ENCODE peak calls at places on chromosome 17, in seven cellular contexts. H, R, E, T, W, Z and N are unnamed samples.

GRCh38 chr17:64095144-64095882 is 34.6 kb downstream of the ERN1 start:
- DNase-seq in W (no peak), E (no peak), H (no peak), R (no peak), Z (no peak), T (no peak), N (no peak)

GRCh38 chr17:67390646-67391480 is 13.8 kb downstream of the PITPNC1 start:
- DNase-seq in Z (peak; percentile 24), T (no peak), H (peak; percentile 35), R (no peak), E (no peak), W (peak; percentile 59), N (peak; percentile 61)

GRCh38 chr17:82388223-82388921 is 16.8 kb downstream of the UTS2R start:
- DNase-seq in W (no peak), H (no peak), Z (no peak), E (peak; percentile 59), R (no peak), T (no peak), N (no peak)

GRCh38 chr17:79556263-79556662 is 54.6 kb downstream of the RBFOX3 start:
- DNase-seq in E (no peak), T (no peak), W (no peak), H (no peak), Z (no peak), R (no peak), N (no peak)

GRCh38 chr17:43814714-43815113 is 18.2 kb downstream of the MPP3 start:
- DNase-seq in W (no peak), R (no peak), H (no peak), Z (no peak), E (no peak), T (no peak), N (no peak)

GRCh38 chr17:41547921-41548843 is 20.1 kb upstream of the KRT19 start:
- DNase-seq in T (peak; percentile 69), R (no peak), W (peak; percentile 10), Z (peak; percentile 96), E (peak; percentile 51), H (peak; percentile 69), N (peak; percentile 17)

GRCh38 chr17:39113871-39114270 is 37.6 kb downstream of the PLXDC1 start:
- DNase-seq in H (no peak), R (no peak), Z (no peak), W (no peak), E (no peak), T (no peak), N (no peak)

GRCh38 chr17:49112936-49113335 is 19.6 kb upstream of the B4GALNT2 start:
- DNase-seq in H (no peak), Z (no peak), T (no peak), W (no peak), R (no peak), E (no peak), N (no peak)